ENCODE peak calls at places on chromosomes 4 and X, in six cellular contexts. C, E, P, Z, H and L are unnamed samples.

GRCh38 chr4:90842960-90843359 is 715.8 kb downstream of the CCSER1 start:
- DNase-seq in P (no peak), E (peak), Z (no peak), C (no peak), H (no peak), L (no peak)

GRCh38 chr4:8510191-8510590 is 69.6 kb downstream of the TRMT44 start:
- DNase-seq in H (no peak), C (no peak), Z (no peak), P (no peak), E (no peak), L (no peak)

GRCh38 chr4:788636-789297 is 37.2 kb downstream of the CPLX1 start:
- DNase-seq in Z (no peak), P (no peak), E (no peak), C (peak), H (no peak), L (no peak)

GRCh38 chrX:53716328-53717088 is 30.0 kb upstream of the HUWE1 start:
- DNase-seq in E (no peak), H (peak), C (no peak), Z (no peak), P (no peak), L (no peak)

GRCh38 chr4:2426069-2426397 is 7.3 kb downstream of the CFAP99 start:
- DNase-seq in Z (no peak), H (no peak), C (no peak), P (no peak), E (no peak), L (no peak)

GRCh38 chr4:189613202-189613601 is 327.5 kb upstream of the FRG1 start:
- DNase-seq in C (no peak), E (peak), H (no peak), P (no peak), Z (no peak), L (no peak)

GRCh38 chrX:110992611-110993010 is 103.4 kb upstream of the PAK3 start:
- DNase-seq in H (no peak), P (no peak), C (no peak), Z (peak), E (peak), L (no peak)

GRCh38 chr4:180909279-180909678 is 1333.9 kb upstream of the TENM3 start:
- DNase-seq in Z (no peak), H (no peak), E (peak), C (no peak), P (no peak), L (no peak)

GRCh38 chr4:72971572-72971971 is 97.9 kb downstream of the COX18 start:
- DNase-seq in H (no peak), P (no peak), E (peak), C (no peak), Z (no peak), L (no peak)

GRCh38 chr4:127410644-127411043 is 222.1 kb upstream of the INTU start:
- DNase-seq in Z (no peak), E (no peak), C (no peak), H (no peak), P (no peak), L (no peak)

GRCh38 chr4:125464146-125464545 is 149.4 kb downstream of the FAT4 start:
- DNase-seq in E (no peak), C (no peak), Z (no peak), H (no peak), P (no peak), L (no peak)

GRCh38 chr4:37722000-37722638 is 35.9 kb upstream of the RELL1 start:
- DNase-seq in H (no peak), P (no peak), C (no peak), E (peak), Z (no peak), L (no peak)

GRCh38 chr4:86011117-86011516 is 348.7 kb downstream of the MAPK10 start:
- DNase-seq in C (no peak), E (no peak), P (no peak), Z (no peak), H (no peak), L (no peak)

GRCh38 chr4:110636677-110637407 is 14.0 kb upstream of the PITX2 start:
- DNase-seq in H (no peak), Z (no peak), E (peak), C (no peak), P (no peak), L (peak)

GRCh38 chr4:184487503-184487902 is 13.2 kb upstream of the IRF2 start:
- DNase-seq in C (no peak), H (no peak), E (peak), Z (no peak), P (no peak), L (no peak)

GRCh38 chr4:78691971-78692814 is 84.0 kb upstream of the BMP2K start:
- DNase-seq in E (no peak), H (no peak), P (no peak), C (no peak), Z (no peak), L (no peak)

GRCh38 chr4:73613130-73613529 is 7.1 kb downstream of the RASSF6 start:
- DNase-seq in Z (no peak), P (no peak), H (no peak), E (peak), C (no peak), L (no peak)

GRCh38 chr4:120720354-120720753 is 202.2 kb downstream of the PRDM5 start:
- DNase-seq in C (no peak), H (no peak), Z (no peak), P (no peak), E (no peak), L (no peak)

GRCh38 chr4:71607780-71608673 is 175.9 kb downstream of the GC start:
- DNase-seq in E (peak), P (no peak), H (no peak), Z (no peak), C (no peak), L (no peak)

GRCh38 chr4:127586922-127587571 is 45.7 kb upstream of the INTU start:
- DNase-seq in Z (no peak), C (no peak), H (no peak), P (no peak), E (peak), L (no peak)

GRCh38 chr4:24137963-24138601 is 248.2 kb upstream of the PPARGC1A start:
- DNase-seq in E (peak), P (no peak), H (no peak), C (no peak), Z (no peak), L (no peak)

GRCh38 chrX:24292358-24292757 is 21.5 kb downstream of the SUPT20HL2 start:
- DNase-seq in Z (no peak), P (no peak), C (peak), E (no peak), H (no peak), L (no peak)